ENCODE peak calls at places on chromosomes 6 and 20, in six cellular contexts. W is activated T-cell treated with anti-CD3 and anti-CD28 coated beads, Interleukin-2, amount 50 U/mL, for 24 hours; F is ascending aorta; G is mammary epithelial cell; D is PC-3; K is OCI-LY7. M is an unnamed sample.

GRCh38 chr6:149450679-149451360 is 34.0 kb downstream of the ZC3H12D start:
- DNase-seq in G (no peak), F (peak; percentile 68), K (no peak), W (no peak), D (no peak), M (no peak)

GRCh38 chr6:165889636-165890403 is 226.8 kb upstream of the PDE10A start:
- DNase-seq in F (no peak), K (peak; percentile 25), G (no peak), W (no peak), D (peak; percentile 43), M (no peak)

GRCh38 chr6:136846046-136846445 is 23.7 kb downstream of the PEX7 start:
- DNase-seq in W (no peak), K (peak; percentile 60), G (peak; percentile 29), F (no peak), D (peak; percentile 64), M (peak; percentile 6)

GRCh38 chr20:63223121-63223825 is 7.3 kb upstream of the YTHDF1 start:
- DNase-seq in D (peak; percentile 61), K (peak; percentile 58), W (peak; percentile 62), F (no peak), G (no peak), M (no peak)

GRCh38 chr6:144415014-144415413 is 129.9 kb downstream of the UTRN start:
- DNase-seq in K (no peak), D (peak; percentile 91), F (no peak), G (peak; percentile 74), W (no peak), M (no peak)

GRCh38 chr6:48671506-48671905 is 560.5 kb upstream of the PTCHD4 start:
- DNase-seq in D (no peak), W (no peak), F (no peak), G (peak; percentile 9), K (no peak), M (no peak)

GRCh38 chr6:29792123-29793035 is 35.2 kb upstream of the HLA-G start:
- DNase-seq in G (peak; percentile 48), W (peak; percentile 82), F (peak; percentile 77), D (peak; percentile 46), K (no peak), M (no peak)

GRCh38 chr6:73798592-73798991 is 102.6 kb downstream of the CD109 start:
- DNase-seq in K (no peak), F (no peak), G (peak; percentile 85), W (no peak), D (peak; percentile 44), M (no peak)

GRCh38 chr6:130365166-130366010 is 429 bp upstream of the TMEM200A start:
- DNase-seq in K (no peak), D (peak; percentile 27), G (peak; percentile 56), F (no peak), W (peak; percentile 74), M (no peak)

GRCh38 chr6:42890311-42891198 is 11.1 kb downstream of the RPL7L1 start:
- DNase-seq in D (peak; percentile 95), K (peak; percentile 97), F (peak; percentile 95), G (peak; percentile 98), W (peak; percentile 93), M (peak; percentile 78)

GRCh38 chr6:105482227-105482839 is 79.5 kb upstream of the PREP start:
- DNase-seq in K (no peak), W (no peak), G (no peak), D (no peak), F (no peak), M (no peak)

GRCh38 chr6:163347021-163347446 is 67.5 kb upstream of the QKI start:
- DNase-seq in D (peak; percentile 67), F (no peak), W (no peak), K (no peak), G (no peak), M (no peak)

GRCh38 chr6:125918230-125918629 is 38.3 kb upstream of the HINT3 start:
- DNase-seq in W (no peak), F (no peak), G (no peak), K (no peak), D (no peak), M (no peak)

GRCh38 chr6:15382712-15383111 is 136.8 kb downstream of the JARID2 start:
- DNase-seq in F (no peak), W (no peak), D (no peak), G (no peak), K (no peak), M (no peak)

GRCh38 chr6:134626589-134626988 is 308.7 kb upstream of the SGK1 start:
- DNase-seq in K (peak; percentile 28), D (no peak), W (no peak), G (no peak), F (no peak), M (no peak)

GRCh38 chr6:35016417-35017221 is 124.5 kb downstream of the TCP11 start:
- DNase-seq in W (no peak), K (no peak), F (peak; percentile 81), G (no peak), D (no peak), M (no peak)

GRCh38 chr20:12318043-12318442 is 400.4 kb downstream of the BTBD3 start:
- DNase-seq in G (no peak), F (no peak), D (no peak), K (no peak), W (no peak), M (no peak)

GRCh38 chr20:60559462-60559861 is 601.2 kb downstream of the CDH26 start:
- DNase-seq in D (no peak), G (no peak), W (no peak), F (no peak), K (no peak), M (no peak)

GRCh38 chr6:143441010-143441409 is 9.5 kb downstream of the ADAT2 start:
- DNase-seq in W (no peak), F (no peak), G (no peak), K (no peak), D (no peak), M (no peak)

GRCh38 chr6:139030539-139030938 is 2.0 kb downstream of the ABRACL start:
- DNase-seq in W (no peak), G (no peak), K (peak; percentile 87), D (no peak), F (no peak), M (no peak)

GRCh38 chr6:79180082-79180481 is 54.4 kb downstream of the HMGN3 start:
- DNase-seq in W (no peak), F (no peak), G (no peak), D (peak; percentile 17), K (no peak), M (no peak)